ENCODE peak calls at places on chromosomes 2 and 18, in five cellular contexts. K, N, L, E and Y are unnamed samples.

GRCh38 chr2:237048595-237048994 is 37.1 kb upstream of the COPS8 start:
- DNase-seq in K (no peak), N (no peak), L (no peak), E (no peak), Y (no peak)

GRCh38 chr2:184692137-184692734 is 93.9 kb downstream of the ZNF804A start:
- DNase-seq in K (no peak), N (no peak), L (no peak), E (no peak), Y (no peak)

GRCh38 chr18:76948345-76948744 is 126.0 kb downstream of the ZNF236 start:
- DNase-seq in K (no peak), N (no peak), L (no peak), E (no peak), Y (no peak)

GRCh38 chr2:157302492-157303099 is 23.0 kb downstream of the ERMN start:
- DNase-seq in K (peak; percentile 28), N (no peak), L (no peak), E (peak; percentile 21), Y (peak; percentile 32)

GRCh38 chr18:22377769-22378168 is 39.9 kb downstream of the CTAGE1 start:
- DNase-seq in K (no peak), N (no peak), L (no peak), E (no peak), Y (no peak)

GRCh38 chr18:23752796-23753195 is 63.5 kb downstream of the LAMA3 start:
- DNase-seq in K (no peak), N (no peak), L (peak; percentile 44), E (no peak), Y (no peak)

GRCh38 chr2:71922091-71922490 is 225.6 kb downstream of the CYP26B1 start:
- DNase-seq in K (no peak), N (peak; percentile 41), L (no peak), E (peak; percentile 9), Y (no peak)

GRCh38 chr2:10022886-10023662 is 20.3 kb upstream of the KLF11 start:
- DNase-seq in K (no peak), N (no peak), L (no peak), E (peak; percentile 40), Y (no peak)

GRCh38 chr2:105364436-105365139 is 27.2 kb downstream of the C2orf49 start:
- DNase-seq in K (no peak), N (no peak), L (no peak), E (no peak), Y (no peak)

GRCh38 chr2:140383781-140384180 is 1603.6 kb upstream of the NXPH2 start:
- DNase-seq in K (no peak), N (no peak), L (no peak), E (no peak), Y (no peak)

GRCh38 chr2:207163053-207163814 is 2.5 kb downstream of the KLF7 start:
- DNase-seq in K (peak; percentile 45), N (no peak), L (no peak), E (no peak), Y (peak; percentile 94)

GRCh38 chr2:138112536-138112935 is 148.3 kb downstream of the HNMT start:
- DNase-seq in K (no peak), N (no peak), L (no peak), E (no peak), Y (peak; percentile 49)

GRCh38 chr2:111946294-111947114 is 48.1 kb downstream of the MERTK start:
- DNase-seq in K (peak; percentile 81), N (no peak), L (no peak), E (no peak), Y (peak; percentile 94)

GRCh38 chr2:38095996-38096861 is 20.3 kb upstream of the CYP1B1 start:
- DNase-seq in K (no peak), N (no peak), L (no peak), E (no peak), Y (peak; percentile 89)

GRCh38 chr2:38093503-38093902 is 17.6 kb upstream of the CYP1B1 start:
- DNase-seq in K (no peak), N (no peak), L (no peak), E (no peak), Y (no peak)

GRCh38 chr2:38095079-38095478 is 19.1 kb upstream of the CYP1B1 start:
- DNase-seq in K (no peak), N (no peak), L (no peak), E (no peak), Y (no peak)

GRCh38 chr2:38097611-38098350 is 21.8 kb upstream of the CYP1B1 start:
- DNase-seq in K (no peak), N (no peak), L (no peak), E (no peak), Y (peak; percentile 31)

GRCh38 chr2:38095655-38095995 is 19.7 kb upstream of the CYP1B1 start:
- DNase-seq in K (no peak), N (no peak), L (no peak), E (no peak), Y (no peak)
- H3K27me3 ChIP-seq in K (no peaks in the 10 kb centered on the region), N (peaks cover 3% of the 10 kb centered on the region), L (peaks cover 18% of the 10 kb centered on the region), E (peaks cover 39% of the 10 kb centered on the region), Y (no peaks in the 10 kb centered on the region)

DNA sequence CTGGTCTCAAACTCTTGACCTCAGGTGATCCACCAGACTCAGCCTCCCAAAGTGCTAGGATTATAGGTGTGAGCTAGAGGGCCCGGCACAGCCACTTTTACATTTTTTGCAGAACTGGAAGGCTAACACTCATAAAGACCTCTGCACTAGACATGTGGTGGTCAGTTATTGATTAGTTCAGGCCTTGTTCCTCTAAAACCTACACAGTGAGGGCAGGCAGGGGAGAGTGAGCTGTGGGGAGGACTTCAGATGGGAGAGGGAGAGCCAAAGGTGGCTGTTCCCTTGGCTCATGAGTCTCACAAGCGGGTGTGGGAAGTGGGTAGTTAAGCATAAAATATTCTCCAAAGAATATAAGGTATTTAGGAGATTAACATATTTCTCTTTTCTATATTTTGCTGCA is 29.3 kb upstream of the ACYP2 start:
- DNase-seq in K (no peak), N (no peak), L (no peak), E (no peak), Y (no peak)
- H3K27me3 ChIP-seq in K (no peaks in the 10 kb centered on the region), N (no peaks in the 10 kb centered on the region), L (no peaks in the 10 kb centered on the region), E (no peaks in the 10 kb centered on the region), Y (no peaks in the 10 kb centered on the region)

GRCh38 chr2:99851811-99852210 is 290.6 kb downstream of the AFF3 start:
- DNase-seq in K (no peak), N (no peak), L (no peak), E (no peak), Y (no peak)

GRCh38 chr2:99851091-99851490 is 291.3 kb downstream of the AFF3 start:
- DNase-seq in K (no peak), N (no peak), L (no peak), E (no peak), Y (no peak)

GRCh38 chr2:99850076-99850710 is 292.2 kb downstream of the AFF3 start:
- DNase-seq in K (no peak), N (no peak), L (no peak), E (no peak), Y (no peak)

GRCh38 chr2:99854236-99854852 is 288.0 kb downstream of the AFF3 start:
- DNase-seq in K (no peak), N (no peak), L (no peak), E (no peak), Y (no peak)

DNA sequence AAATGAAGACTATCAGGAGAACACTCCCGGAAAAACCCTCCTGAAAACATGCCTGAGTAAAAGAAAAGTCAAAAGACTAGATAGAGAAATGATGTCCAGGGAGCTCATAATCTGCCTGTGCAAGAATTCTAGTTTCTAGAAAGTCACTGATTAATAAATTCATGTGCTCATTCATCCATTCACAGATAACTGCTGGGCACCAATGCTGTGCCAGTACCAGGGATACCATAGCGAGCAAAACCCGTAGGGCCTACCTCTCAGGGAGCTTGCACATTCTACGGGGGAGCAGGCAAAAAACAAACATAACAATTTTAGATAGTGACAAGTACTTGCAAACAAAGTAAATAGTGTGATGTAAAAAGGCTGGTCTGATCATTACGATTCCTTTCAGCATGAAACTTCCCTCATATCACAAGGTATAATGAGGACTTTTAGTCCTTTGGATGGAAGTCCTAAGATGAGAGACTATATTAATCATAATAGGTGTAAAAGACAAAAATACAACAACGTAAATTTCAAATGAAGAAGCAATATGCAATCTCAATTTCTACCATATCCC is 289.9 kb downstream of the AFF3 start:
- DNase-seq in K (no peak), N (no peak), L (no peak), E (no peak), Y (no peak)
- H3K27me3 ChIP-seq in K (no peaks in the 10 kb centered on the region), N (no peaks in the 10 kb centered on the region), L (no peaks in the 10 kb centered on the region), E (no peaks in the 10 kb centered on the region), Y (peaks cover 4% of the 10 kb centered on the region)

GRCh38 chr2:172098287-172098649 is 4.4 kb downstream of the DLX2 start:
- DNase-seq in K (no peak), N (no peak), L (no peak), E (peak; percentile 52), Y (no peak)

GRCh38 chr2:172101008-172101706 is 1.5 kb downstream of the DLX2 start:
- DNase-seq in K (no peak), N (no peak), L (no peak), E (peak; percentile 69), Y (no peak)

GRCh38 chr2:172098650-172099471 is 3.8 kb downstream of the DLX2 start:
- DNase-seq in K (peak; percentile 48), N (peak; percentile 79), L (no peak), E (peak; percentile 76), Y (peak; percentile 76)

GRCh38 chr2:172100080-172101007 is 2.4 kb downstream of the DLX2 start:
- DNase-seq in K (no peak), N (peak; percentile 75), L (no peak), E (peak; percentile 78), Y (no peak)

GRCh38 chr2:172099472-172100079 is 3.1 kb downstream of the DLX2 start:
- DNase-seq in K (no peak), N (no peak), L (no peak), E (no peak), Y (no peak)
- H3K27me3 ChIP-seq in K (peaks cover 94% of the 10 kb centered on the region), N (peaks cover 99% of the 10 kb centered on the region), L (peaks cover 100% of the 10 kb centered on the region), E (peaks cover 96% of the 10 kb centered on the region), Y (no peaks in the 10 kb centered on the region)

GRCh38 chr2:29702276-29702675 is 219.1 kb downstream of the ALK start:
- DNase-seq in K (no peak), N (no peak), L (no peak), E (no peak), Y (peak; percentile 27)

GRCh38 chr2:29700560-29700959 is 220.8 kb downstream of the ALK start:
- DNase-seq in K (no peak), N (no peak), L (no peak), E (no peak), Y (peak; percentile 83)

GRCh38 chr2:29706171-29706690 is 215.2 kb downstream of the ALK start:
- DNase-seq in K (no peak), N (no peak), L (no peak), E (no peak), Y (no peak)

GRCh38 chr2:29703336-29703735 is 218.1 kb downstream of the ALK start:
- DNase-seq in K (no peak), N (no peak), L (no peak), E (no peak), Y (no peak)

DNA sequence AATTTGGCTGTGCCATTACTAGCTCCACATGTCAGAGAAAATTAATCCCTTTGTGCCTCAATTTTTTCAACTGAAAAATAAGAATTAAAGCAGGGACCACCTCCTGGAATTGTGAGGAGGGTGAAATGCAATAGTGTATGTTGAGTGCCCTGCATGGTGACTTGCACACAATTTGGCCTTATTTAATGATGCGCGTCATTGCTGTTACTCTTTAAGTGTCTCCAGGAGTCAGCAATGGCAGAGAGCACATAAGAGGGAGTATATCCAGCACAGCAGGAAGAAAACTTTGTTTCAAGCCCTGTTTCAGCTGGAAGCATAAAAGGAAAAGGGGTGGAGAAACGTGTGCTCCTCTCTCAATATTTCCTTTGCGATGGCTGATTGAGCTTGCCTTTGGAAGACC is 215.8 kb downstream of the ALK start:
- DNase-seq in K (no peak), N (no peak), L (no peak), E (no peak), Y (no peak)
- H3K27me3 ChIP-seq in K (no peaks in the 10 kb centered on the region), N (no peaks in the 10 kb centered on the region), L (peaks cover 3% of the 10 kb centered on the region), E (no peaks in the 10 kb centered on the region), Y (no peaks in the 10 kb centered on the region)